ENCODE peak calls at places on chromosomes 5 and 9, in four cellular contexts. I is WTC11, Q is K562, N is HepG2. U is an unnamed sample.
A peak's percentile ranks its signal among the peaks of the same experiment; 100 is the strongest.

GRCh38 chr9:118609355-118610044 is 759.7 kb downstream of the BRINP1 start:
- DNase-seq in I (no peak), Q (no peak), N (no peak), U (no peak)

GRCh38 chr5:38827525-38827924 is 18.3 kb upstream of the OSMR start:
- DNase-seq in I (no peak), Q (no peak), N (no peak), U (no peak)

GRCh38 chr5:56516936-56517521 is 283.9 kb upstream of the ANKRD55 start:
- DNase-seq in I (no peak), Q (peak; percentile 12), N (peak; percentile 67), U (no peak)

GRCh38 chr9:97964901-97965300 is 18.2 kb upstream of the ANP32B start:
- DNase-seq in I (no peak), Q (no peak), N (no peak), U (no peak)

GRCh38 chr9:134521817-134522501 is 119.6 kb upstream of the COL5A1 start:
- DNase-seq in I (no peak), Q (no peak), N (no peak), U (no peak)

GRCh38 chr5:58932057-58932594 is 349.3 kb downstream of the RAB3C start:
- DNase-seq in I (no peak), Q (no peak), N (no peak), U (no peak)

GRCh38 chr9:33263936-33264472 is 504 bp downstream of the BAG1 start:
- DNase-seq in I (no peak), Q (peak; percentile 49), N (peak; percentile 10), U (no peak)

GRCh38 chr9:107751522-107752235 is 262.1 kb upstream of the KLF4 start:
- DNase-seq in I (no peak), Q (peak; percentile 33), N (peak; percentile 72), U (peak; percentile 45)

GRCh38 chr5:122774861-122775712 is at the start of gene SNX2:
- DNase-seq in I (peak; percentile 92), Q (peak; percentile 92), N (peak; percentile 76), U (no peak)

GRCh38 chr5:143561248-143561647 is 157.8 kb upstream of the NR3C1 start:
- DNase-seq in I (no peak), Q (no peak), N (peak; percentile 72), U (no peak)

GRCh38 chr9:99822596-99823391 is 1.1 kb downstream of the NR4A3 start:
- DNase-seq in I (peak; percentile 61), Q (peak; percentile 43), N (peak; percentile 9), U (no peak)

GRCh38 chr5:39760385-39761198 is 335.8 kb upstream of the DAB2 start:
- DNase-seq in I (no peak), Q (no peak), N (no peak), U (no peak)

GRCh38 chr9:36823466-36823865 is 210.6 kb downstream of the PAX5 start:
- DNase-seq in I (no peak), Q (no peak), N (no peak), U (no peak)

GRCh38 chr5:6791031-6791577 is 77.9 kb downstream of the TENT4A start:
- DNase-seq in I (no peak), Q (no peak), N (no peak), U (no peak)

GRCh38 chr9:26677965-26678745 is 214.4 kb downstream of the CAAP1 start:
- DNase-seq in I (no peak), Q (no peak), N (no peak), U (no peak)

GRCh38 chr5:159135896-159136531 is 36.3 kb upstream of the EBF1 start:
- DNase-seq in I (no peak), Q (no peak), N (no peak), U (no peak)

GRCh38 chr9:21616082-21616778 is 134.1 kb upstream of the IFNE start:
- DNase-seq in I (no peak), Q (no peak), N (no peak), U (no peak)

GRCh38 chr9:124551472-124552339 is 44.5 kb upstream of the NR5A1 start:
- DNase-seq in I (peak; percentile 77), Q (peak; percentile 70), N (peak; percentile 53), U (peak; percentile 4)
- TF ChIP-seq CBFB in I (no peak), Q (no peak), N (no peak), U (no peak)

GRCh38 chr5:137758719-137759312 is 4.7 kb upstream of the HNRNPA0 start:
- DNase-seq in I (no peak), Q (no peak), N (peak; percentile 32), U (peak; percentile 57)
- TF ChIP-seq CBFB in I (no peak), Q (no peak), N (no peak), U (peak; percentile 36)

DNA sequence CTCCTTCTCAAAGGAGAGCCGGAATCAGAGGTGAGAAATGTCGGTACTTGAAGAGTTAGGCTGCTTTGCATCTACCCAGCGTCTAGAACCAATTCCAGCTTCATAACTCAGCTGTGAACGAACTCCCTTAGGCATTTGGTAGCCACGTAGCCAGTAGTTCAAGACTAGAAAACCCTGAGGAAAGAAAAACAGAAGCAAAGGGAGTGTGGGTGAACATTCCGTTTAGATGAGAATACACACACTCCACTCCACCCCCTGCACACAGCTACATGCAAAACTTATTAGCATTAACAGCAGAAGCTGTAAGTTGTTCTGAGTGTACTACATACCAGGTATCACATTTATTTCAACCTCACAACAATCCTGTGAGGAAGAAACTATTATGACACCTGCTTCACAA is 78.3 kb downstream of the SMIM23 start:
- DNase-seq in I (no peak), Q (no peak), N (no peak), U (no peak)
- TF ChIP-seq CBFB in I (no peak), Q (no peak), N (no peak), U (no peak)

GRCh38 chr5:80240368-80240986 is 15.4 kb downstream of the SERINC5 start:
- DNase-seq in I (no peak), Q (no peak), N (no peak), U (no peak)

GRCh38 chr5:80239680-80240367 is 16.0 kb downstream of the SERINC5 start:
- DNase-seq in I (no peak), Q (no peak), N (no peak), U (no peak)

GRCh38 chr5:80237243-80237642 is 18.6 kb downstream of the SERINC5 start:
- DNase-seq in I (no peak), Q (no peak), N (no peak), U (no peak)

GRCh38 chr5:80238078-80238477 is 17.8 kb downstream of the SERINC5 start:
- DNase-seq in I (no peak), Q (no peak), N (no peak), U (no peak)

GRCh38 chr5:80238778-80239679 is 16.8 kb downstream of the SERINC5 start:
- DNase-seq in I (no peak), Q (no peak), N (no peak), U (no peak)
- TF ChIP-seq CBFB in I (no peak), Q (no peak), N (no peak), U (no peak)

GRCh38 chr5:171956870-171957501 is 49.5 kb downstream of the FBXW11 start:
- DNase-seq in I (no peak), Q (no peak), N (no peak), U (no peak)
- TF ChIP-seq CBFB in I (no peak), Q (no peak), N (no peak), U (no peak)

GRCh38 chr9:81371824-81372223 is 317.5 kb downstream of the TLE1 start:
- DNase-seq in I (no peak), Q (no peak), N (no peak), U (no peak)
- TF ChIP-seq CBFB in I (no peak), Q (no peak), N (no peak), U (no peak)

GRCh38 chr5:179346401-179346800 is 1.1 kb upstream of the ADAMTS2 start:
- DNase-seq in I (no peak), Q (no peak), N (no peak), U (no peak)
- TF ChIP-seq CBFB in I (no peak), Q (no peak), N (no peak), U (no peak)

GRCh38 chr5:124918618-124919017 is 172.2 kb upstream of the ZNF608 start:
- DNase-seq in I (no peak), Q (no peak), N (no peak), U (no peak)
- TF ChIP-seq CBFB in I (no peak), Q (no peak), N (no peak), U (no peak)

U was measured in GM12878.